ENCODE peak calls at places on chromosomes 6 and 20, in eight cellular contexts. A is progenitor cell of endocrine pancreas, S is lower leg skin, W is RWPE1, Q is lung, K is left ventricle myocardium inferior, F is uterus, O is omental fat pad. T is an unnamed sample.

GRCh38 chr6:33696538-33697518 is 14.7 kb downstream of the UQCC2 start:
- DNase-seq in A (no peak), S (no peak), W (no peak), Q (peak; percentile 56), K (peak; percentile 60), F (peak; percentile 66), O (no peak), T (no peak)

GRCh38 chr20:42587427-42587826 is 602.3 kb downstream of the PTPRT start:
- DNase-seq in A (no peak), S (no peak), W (no peak), Q (no peak), K (no peak), F (no peak), O (no peak), T (no peak)

GRCh38 chr6:22940571-22941290 is 371.4 kb downstream of the HDGFL1 start:
- DNase-seq in A (no peak), S (no peak), W (no peak), Q (no peak), K (no peak), F (no peak), O (no peak), T (no peak)

GRCh38 chr6:135135835-135136234 is 45.3 kb upstream of the MYB start:
- DNase-seq in A (no peak), S (no peak), W (no peak), Q (no peak), K (no peak), F (no peak), O (no peak), T (no peak)

GRCh38 chr20:14724036-14724435 is 386.6 kb upstream of the FLRT3 start:
- DNase-seq in A (no peak), S (no peak), W (no peak), Q (no peak), K (no peak), F (no peak), O (no peak), T (no peak)

GRCh38 chr6:138520463-138520862 is 21.2 kb upstream of the NHSL1 start:
- DNase-seq in A (no peak), S (no peak), W (peak; percentile 13), Q (no peak), K (no peak), F (no peak), O (no peak), T (no peak)

GRCh38 chr6:85402922-85403321 is 47.0 kb upstream of the NT5E start:
- DNase-seq in A (no peak), S (no peak), W (peak; percentile 50), Q (no peak), K (no peak), F (no peak), O (no peak), T (no peak)

GRCh38 chr6:116375262-116375661 is 4.5 kb downstream of the DSE start:
- DNase-seq in A (no peak), S (no peak), W (no peak), Q (no peak), K (no peak), F (no peak), O (no peak), T (no peak)

GRCh38 chr20:3839328-3839727 is 7.3 kb upstream of the MAVS start:
- DNase-seq in A (no peak), S (no peak), W (no peak), Q (no peak), K (no peak), F (no peak), O (no peak), T (no peak)

GRCh38 chr20:57795347-57795697 is 85.5 kb upstream of the PMEPA1 start:
- DNase-seq in A (no peak), S (no peak), W (no peak), Q (no peak), K (peak; percentile 46), F (no peak), O (no peak), T (no peak)

GRCh38 chr6:24959333-24959732 is 23.6 kb upstream of the RIPOR2 start:
- DNase-seq in A (no peak), S (no peak), W (no peak), Q (no peak), K (no peak), F (no peak), O (no peak), T (no peak)

GRCh38 chr6:25042984-25043725 is 107.4 kb upstream of the RIPOR2 start:
- DNase-seq in A (no peak), S (no peak), W (no peak), Q (no peak), K (no peak), F (no peak), O (no peak), T (no peak)

GRCh38 chr20:2171266-2171790 is 69.7 kb downstream of the STK35 start:
- DNase-seq in A (no peak), S (peak; percentile 45), W (no peak), Q (no peak), K (no peak), F (no peak), O (no peak), T (no peak)

GRCh38 chr6:105087571-105088211 is 92.1 kb downstream of the POPDC3 start:
- DNase-seq in A (no peak), S (no peak), W (peak; percentile 51), Q (no peak), K (no peak), F (peak; percentile 28), O (no peak), T (no peak)

GRCh38 chr6:89242574-89243330 is 25.6 kb upstream of the GABRR1 start:
- DNase-seq in A (no peak), S (no peak), W (peak; percentile 66), Q (no peak), K (no peak), F (no peak), O (no peak), T (no peak)

GRCh38 chr6:161215876-161216615 is 57.8 kb downstream of the AGPAT4 start:
- DNase-seq in A (no peak), S (no peak), W (no peak), Q (no peak), K (no peak), F (no peak), O (no peak), T (no peak)

GRCh38 chr6:155112757-155113156 is 117.6 kb downstream of the TIAM2 start:
- DNase-seq in A (no peak), S (no peak), W (no peak), Q (no peak), K (no peak), F (no peak), O (no peak), T (no peak)

DNA sequence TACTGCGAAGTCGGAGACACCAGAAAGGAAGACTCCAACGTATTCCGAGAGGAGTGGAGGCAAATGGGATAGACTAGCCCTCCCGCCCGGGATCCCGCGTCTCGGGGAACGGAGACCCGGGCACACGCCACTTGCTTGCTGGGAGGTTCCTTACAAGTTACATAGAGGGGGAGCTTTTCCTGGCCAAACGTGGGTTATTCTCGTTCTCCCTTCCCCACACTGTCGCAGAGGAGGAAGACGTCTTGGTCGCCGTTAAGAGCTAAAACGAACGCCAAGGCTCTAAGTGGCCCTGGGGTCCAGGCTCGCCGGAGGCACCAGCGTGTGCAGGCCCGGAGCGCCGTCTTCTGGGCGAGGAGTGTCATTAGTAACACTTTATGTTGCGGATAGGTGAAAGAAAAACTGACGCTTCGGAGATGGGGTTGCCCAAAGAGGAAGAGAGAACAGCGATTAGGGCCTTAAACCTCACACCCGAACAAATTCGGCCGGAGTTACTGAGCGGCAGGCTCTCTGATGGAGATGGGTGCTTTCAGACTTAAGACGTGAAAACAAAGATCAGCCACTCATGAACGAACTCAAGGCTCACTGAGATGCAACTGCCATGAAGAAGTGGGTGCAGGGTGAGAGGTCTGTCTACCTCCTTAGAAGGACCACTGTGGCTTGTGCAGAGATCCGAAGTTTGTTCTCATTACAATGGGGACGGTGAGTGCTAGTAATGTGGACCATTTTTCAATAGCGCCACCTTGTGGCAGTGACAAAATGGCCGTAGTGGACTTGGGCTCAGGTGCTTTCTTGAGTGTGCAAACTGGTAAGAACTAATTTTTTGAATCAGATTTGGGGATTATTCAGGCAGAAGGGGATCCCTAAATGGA is 11.7 kb upstream of the ZNF311 start:
- DNase-seq in A (peak; percentile 81), S (peak; percentile 96), W (peak; percentile 58), Q (peak; percentile 80), K (peak; percentile 63), F (peak; percentile 85), O (peak; percentile 96), T (peak; percentile 62)
- TF ChIP-seq CTCF in A (peak; percentile 85), S (no peak), W (peak; percentile 80), Q (peak; percentile 79), K (peak; percentile 86), F (peak; percentile 69), O (no peak), T (peak; percentile 95)

DNA sequence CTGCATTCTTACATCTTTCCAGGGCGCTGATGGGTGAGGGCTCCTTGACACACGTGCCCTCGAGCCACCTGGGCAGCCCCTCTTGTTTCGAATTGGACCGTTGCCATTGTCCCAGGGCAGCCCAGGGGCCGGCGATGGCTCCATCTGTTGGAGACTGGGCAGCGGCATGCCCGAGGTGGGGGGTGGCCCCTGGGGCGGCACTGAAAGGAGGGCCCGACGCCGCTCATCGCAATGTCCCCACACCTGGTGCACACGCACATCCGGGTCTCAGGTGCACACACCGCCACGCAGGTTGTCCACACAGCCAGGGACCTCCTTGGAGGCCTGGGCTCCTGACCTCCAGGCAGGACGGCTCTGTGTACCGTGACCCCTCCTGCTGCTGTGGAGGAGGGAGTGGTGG is 18.0 kb downstream of the GATA5 start:
- DNase-seq in A (no peak), S (no peak), W (no peak), Q (no peak), K (no peak), F (no peak), O (no peak), T (no peak)
- TF ChIP-seq CTCF in A (no peak), S (no peak), W (no peak), Q (no peak), K (no peak), F (no peak), O (no peak), T (no peak)

GRCh38 chr20:32763202-32763999 is 1.2 kb downstream of the DNMT3B start:
- DNase-seq in A (no peak), S (no peak), W (no peak), Q (no peak), K (no peak), F (no peak), O (no peak), T (no peak)

GRCh38 chr20:32761417-32761830 is 761 bp upstream of the DNMT3B start:
- DNase-seq in A (no peak), S (no peak), W (no peak), Q (no peak), K (no peak), F (no peak), O (no peak), T (no peak)

GRCh38 chr20:32762754-32763201 is 593 bp downstream of the DNMT3B start:
- DNase-seq in A (peak; percentile 32), S (no peak), W (no peak), Q (no peak), K (no peak), F (no peak), O (no peak), T (no peak)

GRCh38 chr20:32764000-32764960 is 2.1 kb downstream of the DNMT3B start:
- DNase-seq in A (no peak), S (no peak), W (no peak), Q (no peak), K (no peak), F (no peak), O (no peak), T (no peak)

GRCh38 chr20:32761831-32762753 is at the start of gene DNMT3B:
- DNase-seq in A (peak; percentile 83), S (peak; percentile 93), W (peak; percentile 85), Q (peak; percentile 69), K (peak; percentile 83), F (peak; percentile 73), O (no peak), T (peak; percentile 81)
- TF ChIP-seq CTCF in A (peak; percentile 54), S (no peak), W (no peak), Q (no peak), K (peak; percentile 47), F (no peak), O (no peak), T (no peak)

GRCh38 chr6:157596461-157596860 is 215.5 kb downstream of the ZDHHC14 start:
- DNase-seq in A (no peak), S (peak; percentile 49), W (no peak), Q (no peak), K (no peak), F (no peak), O (no peak), T (no peak)
- TF ChIP-seq CTCF in A (no peak), S (no peak), W (no peak), Q (no peak), K (no peak), F (no peak), O (no peak), T (no peak)